ENCODE peak calls at places on chromosome 2, in nine cellular contexts. Q, R, H, O, B, T, Z, V and W are unnamed samples.

GRCh38 chr2:172985139-172985874 is 90.3 kb upstream of the MAP3K20 start:
- DNase-seq in Q (no peak), R (peak), H (no peak), O (no peak), B (peak), T (no peak), Z (no peak), V (peak), W (no peak)

GRCh38 chr2:237496428-237496827 is 9.4 kb downstream of the MLPH start:
- DNase-seq in Q (no peak), R (no peak), H (no peak), O (no peak), B (no peak), T (no peak), Z (no peak), V (no peak), W (no peak)

GRCh38 chr2:124561486-124561885 is 536.4 kb downstream of the CNTNAP5 start:
- DNase-seq in Q (no peak), R (no peak), H (no peak), O (no peak), B (no peak), T (no peak), Z (no peak), V (no peak), W (no peak)

GRCh38 chr2:221726894-221727513 is 154.9 kb upstream of the EPHA4 start:
- DNase-seq in Q (no peak), R (no peak), H (no peak), O (no peak), B (no peak), T (no peak), Z (no peak), V (no peak), W (no peak)

GRCh38 chr2:72036173-72036545 is 111.5 kb downstream of the CYP26B1 start:
- DNase-seq in Q (no peak), R (no peak), H (no peak), O (no peak), B (no peak), T (no peak), Z (no peak), V (no peak), W (no peak)

GRCh38 chr2:238160206-238161129 is 1.7 kb downstream of the ERFE start:
- DNase-seq in Q (peak), R (no peak), H (no peak), O (peak), B (peak), T (no peak), Z (peak), V (peak), W (no peak)

GRCh38 chr2:30436859-30437435 is 10.1 kb upstream of the LCLAT1 start:
- DNase-seq in Q (no peak), R (no peak), H (no peak), O (no peak), B (no peak), T (no peak), Z (no peak), V (peak), W (no peak)

GRCh38 chr2:240881913-240882312 is 13.3 kb downstream of the AGXT start:
- DNase-seq in Q (no peak), R (peak), H (no peak), O (no peak), B (no peak), T (no peak), Z (no peak), V (no peak), W (no peak)

GRCh38 chr2:201118957-201119848 is 3.2 kb downstream of the CFLAR start:
- DNase-seq in Q (no peak), R (no peak), H (peak), O (no peak), B (no peak), T (no peak), Z (no peak), V (peak), W (no peak)

GRCh38 chr2:170679607-170680079 is 35.5 kb upstream of the SP5 start:
- DNase-seq in Q (no peak), R (peak), H (no peak), O (peak), B (no peak), T (no peak), Z (no peak), V (no peak), W (no peak)

GRCh38 chr2:37604716-37605115 is 66.7 kb downstream of the CDC42EP3 start:
- DNase-seq in Q (no peak), R (no peak), H (no peak), O (no peak), B (no peak), T (no peak), Z (no peak), V (peak), W (no peak)

GRCh38 chr2:50975546-50975945 is 56.4 kb downstream of the NRXN1 start:
- DNase-seq in Q (no peak), R (no peak), H (no peak), O (no peak), B (no peak), T (no peak), Z (no peak), V (no peak), W (no peak)

GRCh38 chr2:77721593-77721992 is 199.4 kb upstream of the LRRTM4 start:
- DNase-seq in Q (no peak), R (no peak), H (no peak), O (no peak), B (no peak), T (no peak), Z (no peak), V (no peak), W (no peak)

GRCh38 chr2:108459441-108459840 is 10.4 kb downstream of the GCC2 start:
- DNase-seq in Q (no peak), R (no peak), H (no peak), O (no peak), B (no peak), T (no peak), Z (no peak), V (peak), W (no peak)

GRCh38 chr2:160918909-160919503 is 241.2 kb upstream of the TANK start:
- DNase-seq in Q (peak), R (peak), H (no peak), O (peak), B (peak), T (peak), Z (peak), V (peak), W (peak)

GRCh38 chr2:62505649-62506420 is at the start of gene TMEM17:
- DNase-seq in Q (peak), R (peak), H (peak), O (peak), B (peak), T (peak), Z (peak), V (peak), W (peak)

GRCh38 chr2:150681120-150681796 is 193.8 kb upstream of the RND3 start:
- DNase-seq in Q (no peak), R (no peak), H (peak), O (no peak), B (no peak), T (no peak), Z (no peak), V (peak), W (no peak)

GRCh38 chr2:96324716-96325037 is 440 bp upstream of the ITPRIPL1 start:
- DNase-seq in Q (no peak), R (no peak), H (no peak), O (no peak), B (no peak), T (no peak), Z (no peak), V (no peak), W (no peak)

GRCh38 chr2:225272173-225272572 is 127.3 kb upstream of the NYAP2 start:
- DNase-seq in Q (no peak), R (no peak), H (no peak), O (no peak), B (no peak), T (no peak), Z (no peak), V (no peak), W (no peak)

GRCh38 chr2:86592547-86593230 is 29.4 kb upstream of the CHMP3 start:
- DNase-seq in Q (no peak), R (no peak), H (no peak), O (no peak), B (no peak), T (no peak), Z (no peak), V (peak), W (no peak)

GRCh38 chr2:129957891-129958290 is 21.6 kb upstream of the RAB6C start:
- DNase-seq in Q (no peak), R (no peak), H (no peak), O (no peak), B (no peak), T (no peak), Z (no peak), V (no peak), W (no peak)

GRCh38 chr2:179440642-179441251 is 176.1 kb upstream of the SESTD1 start:
- DNase-seq in Q (peak), R (no peak), H (no peak), O (no peak), B (no peak), T (no peak), Z (no peak), V (peak), W (no peak)

GRCh38 chr2:160911258-160911657 is 249.0 kb upstream of the TANK start:
- DNase-seq in Q (no peak), R (no peak), H (no peak), O (no peak), B (no peak), T (no peak), Z (no peak), V (peak), W (no peak)

GRCh38 chr2:105125920-105126319 is 88.1 kb downstream of the MRPS9 start:
- DNase-seq in Q (no peak), R (no peak), H (no peak), O (peak), B (no peak), T (no peak), Z (no peak), V (no peak), W (no peak)

GRCh38 chr2:44169155-44169898 is 652 bp downstream of the PPM1B start:
- DNase-seq in Q (peak), R (peak), H (no peak), O (no peak), B (no peak), T (peak), Z (peak), V (peak), W (peak)

GRCh38 chr2:152717242-152718046 is at the start of gene PRPF40A:
- DNase-seq in Q (peak), R (peak), H (peak), O (peak), B (peak), T (peak), Z (peak), V (peak), W (peak)

DNA sequence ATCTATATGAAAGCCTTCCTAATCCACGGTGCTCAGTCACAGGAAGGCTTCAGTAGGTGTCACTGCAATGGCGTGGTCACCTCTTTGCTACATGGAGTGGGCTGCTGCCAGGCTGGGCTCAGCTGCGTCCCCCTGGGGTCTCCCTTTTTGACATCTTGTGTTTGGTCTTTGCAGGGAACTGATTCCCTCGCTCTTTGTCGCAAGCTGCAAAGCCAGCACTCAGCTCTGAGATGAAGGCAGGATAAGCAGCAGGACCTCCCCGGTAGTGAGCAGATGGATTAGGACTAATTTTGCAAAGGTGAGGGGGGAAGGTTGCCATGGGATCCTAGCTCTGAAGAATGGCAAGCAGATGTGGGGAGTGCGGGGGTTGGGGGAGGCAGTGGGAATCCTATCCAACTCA is 173.9 kb upstream of the ARL4C start:
- DNase-seq in Q (no peak), R (no peak), H (no peak), O (no peak), B (no peak), T (no peak), Z (no peak), V (no peak), W (no peak)
- TF ChIP-seq CTCF in Q (no peak), R (no peak), H (no peak), O (no peak), B (no peak), T (no peak), Z (no peak), V (no peak), W (no peak)

DNA sequence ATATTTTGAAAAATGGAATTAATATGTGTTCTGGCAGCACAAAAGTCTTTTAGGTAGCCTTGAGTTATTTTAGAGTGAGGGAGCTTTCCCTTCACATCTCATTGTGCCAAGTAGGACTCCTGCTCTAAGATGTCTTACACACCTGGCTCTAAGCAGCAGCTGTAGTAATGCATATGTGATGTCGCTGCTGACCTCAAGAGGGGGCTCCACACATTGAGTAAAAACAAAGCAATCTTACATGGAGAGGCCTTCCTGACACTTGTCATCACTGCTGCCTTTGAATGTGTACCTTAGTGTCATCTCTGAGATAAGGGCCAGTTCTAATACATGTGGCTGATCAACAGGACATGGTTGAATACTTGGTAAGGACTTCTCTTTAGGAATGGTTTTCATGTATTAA is 75.8 kb downstream of the ACTR3 start:
- DNase-seq in Q (no peak), R (peak), H (no peak), O (peak), B (no peak), T (peak), Z (no peak), V (no peak), W (no peak)
- TF ChIP-seq CTCF in Q (peak), R (peak), H (peak), O (peak), B (peak), T (peak), Z (peak), V (peak), W (peak)

DNA sequence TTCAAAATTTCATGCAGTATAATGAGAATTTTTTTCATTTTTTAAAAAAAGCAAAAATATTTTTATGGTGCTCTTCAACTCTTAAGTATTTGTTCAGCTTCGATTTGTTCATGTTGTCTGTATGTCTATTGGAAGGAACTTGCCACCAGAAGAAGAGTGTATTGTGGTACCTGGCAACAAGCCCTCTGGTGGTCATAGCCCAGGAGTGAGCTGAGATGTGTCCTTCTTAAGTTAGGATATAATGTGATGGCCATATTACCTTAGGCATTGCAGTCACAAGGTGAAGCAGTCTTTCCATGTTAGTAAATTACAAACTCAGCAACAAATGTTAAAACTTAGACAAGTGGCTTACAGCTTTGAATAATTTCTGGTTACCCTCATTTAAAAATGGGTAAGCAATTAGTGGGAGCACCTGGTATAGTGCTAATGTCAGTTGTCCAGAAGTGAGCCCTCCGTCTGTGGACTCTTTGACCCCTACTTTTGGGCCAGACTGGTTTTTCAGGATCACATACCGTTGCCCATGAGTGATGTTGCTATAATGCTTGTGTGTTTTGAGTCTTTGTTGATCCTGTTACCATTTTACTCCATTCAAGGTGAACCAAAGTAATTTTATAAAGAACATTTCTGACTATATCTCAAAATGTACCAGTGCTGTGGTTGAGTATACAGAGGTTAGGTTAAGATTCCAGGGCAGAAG is 57.4 kb downstream of the MYO1B start:
- DNase-seq in Q (no peak), R (no peak), H (no peak), O (no peak), B (no peak), T (no peak), Z (no peak), V (no peak), W (no peak)
- TF ChIP-seq CTCF in Q (no peak), R (no peak), H (peak), O (peak), B (no peak), T (no peak), Z (no peak), V (no peak), W (peak)

GRCh38 chr2:213149949-213150314 is 1.5 kb downstream of the IKZF2 start:
- DNase-seq in Q (no peak), R (no peak), H (no peak), O (no peak), B (no peak), T (no peak), Z (no peak), V (no peak), W (no peak)

GRCh38 chr2:213151437-213152064 is at the start of gene IKZF2:
- DNase-seq in Q (peak), R (peak), H (peak), O (peak), B (peak), T (peak), Z (peak), V (peak), W (peak)

GRCh38 chr2:213152888-213153287 is 1.5 kb upstream of the IKZF2 start:
- DNase-seq in Q (no peak), R (no peak), H (no peak), O (no peak), B (no peak), T (no peak), Z (no peak), V (no peak), W (no peak)

GRCh38 chr2:213150315-213150951 is 979 bp downstream of the IKZF2 start:
- DNase-seq in Q (no peak), R (peak), H (no peak), O (peak), B (no peak), T (no peak), Z (no peak), V (peak), W (no peak)

DNA sequence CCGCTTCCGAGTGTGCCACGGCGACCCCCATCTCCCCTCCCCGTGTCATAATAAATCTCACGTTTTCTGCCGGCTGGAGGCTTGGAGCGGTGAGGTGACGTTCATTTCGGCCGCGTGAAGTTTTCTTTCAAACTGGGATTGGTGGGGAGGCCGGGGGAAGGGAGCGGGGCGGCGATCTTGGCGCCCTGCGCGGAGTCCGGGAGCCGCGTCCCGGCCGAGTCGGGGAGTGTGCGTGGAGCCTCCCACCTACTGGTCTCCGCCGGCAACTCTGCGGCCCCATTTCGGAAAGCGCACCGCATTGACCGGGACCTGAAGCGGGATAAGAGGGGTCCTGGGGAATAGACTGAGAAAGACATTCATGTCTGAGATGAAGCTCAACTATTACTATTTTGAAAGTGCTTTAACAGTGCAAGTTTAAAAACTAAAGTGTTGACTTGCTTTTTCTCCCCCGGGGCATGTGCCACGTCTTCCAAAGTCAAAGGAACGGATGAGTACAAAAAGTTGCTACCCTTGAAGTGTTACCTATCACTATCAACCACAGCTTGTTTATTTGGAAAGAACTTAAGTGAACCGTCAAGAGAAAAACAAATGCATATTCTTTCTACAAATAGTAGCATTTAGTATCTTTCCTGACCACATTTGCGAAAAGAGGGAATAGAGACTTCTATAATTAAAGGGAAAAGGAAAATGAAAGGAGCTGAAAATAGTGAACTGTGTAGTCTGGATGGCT is 818 bp upstream of the IKZF2 start:
- DNase-seq in Q (peak), R (peak), H (peak), O (peak), B (peak), T (peak), Z (peak), V (peak), W (peak)
- TF ChIP-seq CTCF in Q (peak), R (peak), H (peak), O (peak), B (no peak), T (no peak), Z (no peak), V (peak), W (peak)

GRCh38 chr2:101200714-101201113 is 49.5 kb upstream of the TBC1D8 start:
- DNase-seq in Q (no peak), R (no peak), H (no peak), O (no peak), B (no peak), T (no peak), Z (no peak), V (peak), W (no peak)

GRCh38 chr2:101196220-101196661 is 45.1 kb upstream of the TBC1D8 start:
- DNase-seq in Q (no peak), R (no peak), H (no peak), O (no peak), B (no peak), T (no peak), Z (no peak), V (no peak), W (no peak)

GRCh38 chr2:101197814-101198213 is 46.6 kb upstream of the TBC1D8 start:
- DNase-seq in Q (no peak), R (no peak), H (no peak), O (no peak), B (no peak), T (no peak), Z (no peak), V (no peak), W (no peak)

GRCh38 chr2:101199153-101199810 is 48.1 kb upstream of the TBC1D8 start:
- DNase-seq in Q (no peak), R (no peak), H (no peak), O (no peak), B (no peak), T (no peak), Z (no peak), V (peak), W (no peak)

DNA sequence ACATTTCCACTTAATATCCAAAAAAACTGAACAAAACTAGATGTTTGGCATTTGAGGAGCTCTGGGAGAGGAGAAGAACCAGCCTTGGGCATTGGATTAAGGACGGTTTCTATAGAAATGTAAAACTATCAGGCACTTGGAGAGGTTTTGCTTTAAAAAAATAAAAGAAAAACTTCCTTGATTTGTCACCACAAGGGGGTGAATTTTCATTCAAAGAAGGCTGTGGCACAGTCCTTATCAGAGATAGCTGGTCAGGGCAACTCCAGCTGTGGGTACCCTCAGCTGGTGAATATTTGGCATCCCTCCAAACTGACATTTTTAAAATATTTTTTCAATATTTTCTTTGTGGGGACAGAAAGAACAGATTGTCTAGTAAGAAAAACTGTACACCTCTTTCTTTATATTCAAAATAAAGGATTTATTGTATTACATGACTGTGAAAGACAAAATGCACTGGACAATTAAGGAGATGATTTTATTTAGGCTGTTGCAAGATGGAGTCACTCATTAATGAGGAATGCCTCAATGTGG is 46.1 kb upstream of the TBC1D8 start:
- DNase-seq in Q (no peak), R (no peak), H (no peak), O (no peak), B (no peak), T (no peak), Z (no peak), V (no peak), W (no peak)
- TF ChIP-seq CTCF in Q (no peak), R (no peak), H (no peak), O (peak), B (no peak), T (peak), Z (no peak), V (no peak), W (peak)